ENCODE peak calls at places on chromosomes 1 and 21, in five cellular contexts. J, P, W, L and Q are unnamed samples.

GRCh38 chr1:119141020-119141424 is 569 bp upstream of the WARS2 start:
- DNase-seq in J (peak; percentile 43), P (peak; percentile 62), W (no peak), L (peak; percentile 56), Q (no peak)

GRCh38 chr21:33268736-33269441 is 2.7 kb downstream of the IL10RB start:
- DNase-seq in J (peak; percentile 96), P (no peak), W (no peak), L (no peak), Q (no peak)

GRCh38 chr1:204435246-204435885 is 23.7 kb upstream of the PPP1R15B start:
- DNase-seq in J (no peak), P (no peak), W (no peak), L (no peak), Q (no peak)

GRCh38 chr1:165857046-165857801 is 29.8 kb downstream of the UCK2 start:
- DNase-seq in J (no peak), P (no peak), W (no peak), L (no peak), Q (no peak)

GRCh38 chr1:30551603-30552002 is 171.8 kb downstream of the MATN1 start:
- DNase-seq in J (no peak), P (no peak), W (no peak), L (no peak), Q (no peak)

GRCh38 chr1:228902781-228903572 is 167.7 kb downstream of the RHOU start:
- DNase-seq in J (peak; percentile 99), P (no peak), W (peak; percentile 92), L (no peak), Q (no peak)

GRCh38 chr1:154972517-154973343 is 1.8 kb upstream of the CKS1B start:
- DNase-seq in J (peak; percentile 99), P (peak; percentile 98), W (no peak), L (peak; percentile 93), Q (peak; percentile 94)

GRCh38 chr1:51341876-51342496 is 11.6 kb upstream of the TTC39A start:
- DNase-seq in J (no peak), P (no peak), W (no peak), L (no peak), Q (no peak)

GRCh38 chr1:117059334-117059677 is 820 bp upstream of the TTF2 start:
- DNase-seq in J (peak; percentile 56), P (no peak), W (peak; percentile 88), L (peak; percentile 55), Q (no peak)

GRCh38 chr1:229508823-229509337 is 739 bp upstream of the NUP133 start:
- DNase-seq in J (no peak), P (no peak), W (no peak), L (peak; percentile 3), Q (no peak)

GRCh38 chr1:26468911-26469310 is 3.3 kb upstream of the HMGN2 start:
- DNase-seq in J (no peak), P (no peak), W (no peak), L (no peak), Q (no peak)

GRCh38 chr1:33390550-33390949 is 40.3 kb downstream of the PHC2 start:
- DNase-seq in J (no peak), P (no peak), W (no peak), L (no peak), Q (no peak)

GRCh38 chr1:87402192-87403046 is 73.7 kb downstream of the LMO4 start:
- DNase-seq in J (peak; percentile 79), P (no peak), W (no peak), L (no peak), Q (no peak)

GRCh38 chr1:29218223-29218622 is 12.5 kb downstream of the MECR start:
- DNase-seq in J (no peak), P (no peak), W (no peak), L (no peak), Q (no peak)

GRCh38 chr1:39270368-39270767 is 65.9 kb downstream of the MACF1 start:
- DNase-seq in J (no peak), P (no peak), W (no peak), L (no peak), Q (no peak)

GRCh38 chr1:43890815-43891214 is 42.8 kb upstream of the ARTN start:
- DNase-seq in J (peak; percentile 32), P (no peak), W (no peak), L (no peak), Q (no peak)

GRCh38 chr21:17613242-17613676 is 558 bp upstream of the BTG3 start:
- DNase-seq in J (no peak), P (no peak), W (no peak), L (no peak), Q (no peak)

GRCh38 chr1:65412984-65413375 is 7.5 kb upstream of the LEPR start:
- DNase-seq in J (no peak), P (no peak), W (no peak), L (no peak), Q (no peak)

GRCh38 chr1:66217021-66217420 is 316.9 kb upstream of the SGIP1 start:
- DNase-seq in J (peak; percentile 56), P (no peak), W (no peak), L (no peak), Q (no peak)

GRCh38 chr1:178057131-178057765 is 36.7 kb upstream of the RASAL2 start:
- DNase-seq in J (no peak), P (no peak), W (no peak), L (no peak), Q (no peak)

GRCh38 chr1:247747616-247748015 is 325 bp downstream of the OR14A2 start:
- DNase-seq in J (peak; percentile 72), P (no peak), W (no peak), L (no peak), Q (no peak)

GRCh38 chr1:154141240-154141639 is 13.6 kb downstream of the NUP210L start:
- DNase-seq in J (peak; percentile 37), P (no peak), W (no peak), L (no peak), Q (no peak)

GRCh38 chr1:234398849-234399381 is 25.7 kb downstream of the COA6 start:
- DNase-seq in J (peak; percentile 24), P (no peak), W (no peak), L (no peak), Q (no peak)

GRCh38 chr1:90722874-90723273 is 5.8 kb upstream of the BARHL2 start:
- DNase-seq in J (no peak), P (no peak), W (no peak), L (no peak), Q (no peak)

GRCh38 chr1:116908821-116909510 is 750 bp upstream of the PTGFRN start:
- DNase-seq in J (no peak), P (no peak), W (no peak), L (no peak), Q (no peak)

GRCh38 chr1:222095606-222096475 is 354.0 kb upstream of the DUSP10 start:
- DNase-seq in J (peak; percentile 77), P (peak; percentile 67), W (no peak), L (peak; percentile 52), Q (peak; percentile 37)

GRCh38 chr1:229230136-229230892 is 40.6 kb upstream of the RAB4A start:
- DNase-seq in J (peak; percentile 69), P (no peak), W (no peak), L (no peak), Q (no peak)

GRCh38 chr1:189431437-189431836 is 1046.2 kb downstream of the BRINP3 start:
- DNase-seq in J (peak; percentile 4), P (no peak), W (no peak), L (no peak), Q (no peak)

GRCh38 chr1:86258106-86258505 is 101.5 kb upstream of the COL24A1 start:
- DNase-seq in J (no peak), P (no peak), W (no peak), L (no peak), Q (no peak)

GRCh38 chr1:51520700-51521248 is 1.7 kb upstream of the EPS15 start:
- DNase-seq in J (no peak), P (no peak), W (no peak), L (no peak), Q (no peak)

GRCh38 chr1:247642742-247643141 is 36.8 kb downstream of the OR13G1 start:
- DNase-seq in J (no peak), P (no peak), W (no peak), L (no peak), Q (no peak)

GRCh38 chr21:29130234-29130993 is at the start of gene MAP3K7CL:
- DNase-seq in J (peak; percentile 83), P (no peak), W (peak; percentile 83), L (no peak), Q (no peak)

GRCh38 chr1:26283871-26284596 is 4.1 kb downstream of the SH3BGRL3 start:
- DNase-seq in J (no peak), P (peak; percentile 25), W (peak; percentile 75), L (no peak), Q (no peak)

DNA sequence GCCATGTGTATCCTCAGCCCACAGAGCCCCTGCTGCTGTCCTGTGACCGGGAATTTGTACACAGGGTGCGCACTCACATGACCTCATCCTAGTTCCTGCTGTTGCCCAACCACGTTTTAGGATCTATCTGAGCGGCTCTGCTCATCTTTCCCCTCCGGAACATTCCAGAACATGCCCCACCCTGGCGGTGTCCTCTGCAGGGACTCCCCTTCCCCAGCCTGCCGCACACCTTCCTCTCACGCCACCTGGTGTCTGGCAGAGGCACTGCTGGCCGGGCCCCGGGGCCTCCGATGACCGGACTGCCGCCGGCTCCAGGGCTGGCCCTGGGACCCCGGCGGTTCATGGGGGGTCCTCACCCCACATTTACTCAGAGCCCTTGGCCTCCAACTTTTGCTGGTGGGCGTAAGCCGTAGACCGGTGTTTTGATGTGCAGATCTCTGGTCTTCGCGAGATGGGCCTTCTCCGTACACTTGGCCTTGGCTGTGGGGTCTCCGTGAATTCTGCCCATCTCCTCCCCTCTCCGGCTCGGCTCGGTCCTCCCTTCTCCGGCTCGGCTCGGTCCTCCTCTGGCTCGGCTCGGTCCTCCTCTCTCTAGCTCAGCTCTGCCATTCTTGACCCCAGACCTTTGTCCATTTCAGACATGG is 29.5 kb downstream of the ARHGEF16 start:
- DNase-seq in J (peak; percentile 69), P (peak; percentile 81), W (no peak), L (peak; percentile 71), Q (no peak)
- H3K4me1 ChIP-seq in J (peaks cover 12% of the 10 kb centered on the region), P (no peaks in the 10 kb centered on the region), W (peaks cover 24% of the 10 kb centered on the region), L (peaks cover 3% of the 10 kb centered on the region), Q (peaks cover 3% of the 10 kb centered on the region)

GRCh38 chr21:43731891-43732711 is 13.2 kb downstream of the PDXK start:
- DNase-seq in J (no peak), P (no peak), W (no peak), L (no peak), Q (no peak)
- H3K4me1 ChIP-seq in J (peaks cover 26% of the 10 kb centered on the region), P (no peaks in the 10 kb centered on the region), W (peaks cover 70% of the 10 kb centered on the region), L (peaks cover 15% of the 10 kb centered on the region), Q (peaks cover 3% of the 10 kb centered on the region)

GRCh38 chr1:201739492-201740085 is 89.4 kb upstream of the IPO9 start:
- DNase-seq in J (peak; percentile 54), P (peak; percentile 74), W (peak; percentile 89), L (peak; percentile 67), Q (no peak)
- H3K4me1 ChIP-seq in J (peaks cover 8% of the 10 kb centered on the region), P (peaks cover 34% of the 10 kb centered on the region), W (peaks cover 69% of the 10 kb centered on the region), L (peaks cover 4% of the 10 kb centered on the region), Q (peaks cover 24% of the 10 kb centered on the region)

GRCh38 chr1:208781391-208782035 is 537.3 kb upstream of the PLXNA2 start:
- DNase-seq in J (no peak), P (peak; percentile 66), W (no peak), L (no peak), Q (peak; percentile 43)
- H3K4me1 ChIP-seq in J (no peaks in the 10 kb centered on the region), P (peaks cover 15% of the 10 kb centered on the region), W (no peaks in the 10 kb centered on the region), L (no peaks in the 10 kb centered on the region), Q (peaks cover 7% of the 10 kb centered on the region)

GRCh38 chr1:156804572-156805243 is 11.9 kb downstream of the SH2D2A start:
- DNase-seq in J (no peak), P (no peak), W (no peak), L (no peak), Q (no peak)
- H3K4me1 ChIP-seq in J (no peaks in the 10 kb centered on the region), P (no peaks in the 10 kb centered on the region), W (peaks cover 26% of the 10 kb centered on the region), L (no peaks in the 10 kb centered on the region), Q (no peaks in the 10 kb centered on the region)